ENCODE peak calls at places on chromosome 1, in four cellular contexts. A is psoas muscle, F is epithelial cell of esophagus, R is coronary artery. J is an unnamed sample.

GRCh38 chr1:27646676-27647075 is 11.7 kb upstream of the FGR start:
- DNase-seq in F (peak), A (no peak), R (no peak), J (no peak)

GRCh38 chr1:55318111-55318817 is 103.1 kb upstream of the USP24 start:
- DNase-seq in R (no peak), F (no peak), A (no peak), J (peak)

GRCh38 chr1:203291201-203292096 is 13.9 kb upstream of the BTG2 start:
- DNase-seq in F (no peak), R (no peak), A (no peak), J (no peak)

GRCh38 chr1:199857103-199857502 is 170.4 kb upstream of the NR5A2 start:
- DNase-seq in F (peak), A (no peak), R (no peak), J (no peak)

GRCh38 chr1:184535191-184535970 is 148.6 kb downstream of the C1orf21 start:
- DNase-seq in R (no peak), F (no peak), A (no peak), J (no peak)

GRCh38 chr1:5906966-5907365 is 85.3 kb downstream of the NPHP4 start:
- DNase-seq in F (no peak), R (peak), A (no peak), J (no peak)

GRCh38 chr1:196196486-196196885 is 411.8 kb downstream of the KCNT2 start:
- DNase-seq in F (no peak), A (no peak), R (no peak), J (no peak)

GRCh38 chr1:36359911-36360310 is 25.8 kb downstream of the STK40 start:
- DNase-seq in A (no peak), F (peak), R (no peak), J (no peak)

GRCh38 chr1:161531986-161532875 is 7.9 kb downstream of the HSPA6 start:
- DNase-seq in R (no peak), A (no peak), F (no peak), J (no peak)

GRCh38 chr1:101588677-101589076 is 351.9 kb downstream of the S1PR1 start:
- DNase-seq in R (no peak), F (no peak), A (no peak), J (no peak)